ENCODE peak calls at places on chromosomes 3 and 15, in eight cellular contexts. One of them, this sample, is unnamed.

GRCh38 chr3:178002113-178002512 is 534.1 kb upstream of the KCNMB2 start:
- DNase-seq in CD8-positive, alpha-beta T cell: no peak
- DNase-seq in activated CD4-positive, alpha-beta T cell treated with anti-CD3 and anti-CD28 coated beads, Interleukin-2, amount 50 U/mL, for 24 hours: no peak
- DNase-seq in AG04450: no peak
- DNase-seq in ACHN: no peak
- DNase-seq in tibial artery: no peak
- DNase-seq in HuH-7: no peak
- DNase-seq in activated naive CD8-positive, alpha-beta T cell treated with anti-CD3 and anti-CD28 coated beads, Interleukin-2, amount 10 ng/mL, durations not matched to agents 7 days and 5 days: no peak
- DNase-seq in this sample: no peak

GRCh38 chr3:170499562-170500156 is 81.0 kb downstream of the CLDN11 start:
- DNase-seq in HuH-7: peak
- DNase-seq in AG04450: peak
- DNase-seq in activated CD4-positive, alpha-beta T cell treated with anti-CD3 and anti-CD28 coated beads, Interleukin-2, amount 50 U/mL, for 24 hours: no peak
- DNase-seq in activated naive CD8-positive, alpha-beta T cell treated with anti-CD3 and anti-CD28 coated beads, Interleukin-2, amount 10 ng/mL, durations not matched to agents 7 days and 5 days: no peak
- DNase-seq in tibial artery: no peak
- DNase-seq in CD8-positive, alpha-beta T cell: no peak
- DNase-seq in ACHN: peak
- DNase-seq in this sample: no peak

GRCh38 chr3:11140054-11140712 is 14.1 kb upstream of the HRH1 start:
- DNase-seq in tibial artery: peak
- DNase-seq in HuH-7: no peak
- DNase-seq in AG04450: no peak
- DNase-seq in CD8-positive, alpha-beta T cell: no peak
- DNase-seq in activated CD4-positive, alpha-beta T cell treated with anti-CD3 and anti-CD28 coated beads, Interleukin-2, amount 50 U/mL, for 24 hours: no peak
- DNase-seq in activated naive CD8-positive, alpha-beta T cell treated with anti-CD3 and anti-CD28 coated beads, Interleukin-2, amount 10 ng/mL, durations not matched to agents 7 days and 5 days: peak
- DNase-seq in ACHN: no peak
- DNase-seq in this sample: no peak

GRCh38 chr3:191391873-191392808 is 61.8 kb upstream of the UTS2B start:
- DNase-seq in activated naive CD8-positive, alpha-beta T cell treated with anti-CD3 and anti-CD28 coated beads, Interleukin-2, amount 10 ng/mL, durations not matched to agents 7 days and 5 days: no peak
- DNase-seq in CD8-positive, alpha-beta T cell: no peak
- DNase-seq in tibial artery: no peak
- DNase-seq in activated CD4-positive, alpha-beta T cell treated with anti-CD3 and anti-CD28 coated beads, Interleukin-2, amount 50 U/mL, for 24 hours: no peak
- DNase-seq in AG04450: no peak
- DNase-seq in HuH-7: no peak
- DNase-seq in ACHN: no peak
- DNase-seq in this sample: no peak

GRCh38 chr15:101613130-101614000 is 38.8 kb downstream of the TM2D3 start:
- DNase-seq in ACHN: no peak
- DNase-seq in activated CD4-positive, alpha-beta T cell treated with anti-CD3 and anti-CD28 coated beads, Interleukin-2, amount 50 U/mL, for 24 hours: no peak
- DNase-seq in CD8-positive, alpha-beta T cell: no peak
- DNase-seq in activated naive CD8-positive, alpha-beta T cell treated with anti-CD3 and anti-CD28 coated beads, Interleukin-2, amount 10 ng/mL, durations not matched to agents 7 days and 5 days: no peak
- DNase-seq in AG04450: no peak
- DNase-seq in tibial artery: peak
- DNase-seq in HuH-7: peak
- DNase-seq in this sample: no peak

GRCh38 chr15:61084944-61085367 is 144.1 kb downstream of the RORA start:
- DNase-seq in AG04450: no peak
- DNase-seq in ACHN: no peak
- DNase-seq in activated CD4-positive, alpha-beta T cell treated with anti-CD3 and anti-CD28 coated beads, Interleukin-2, amount 50 U/mL, for 24 hours: no peak
- DNase-seq in tibial artery: no peak
- DNase-seq in activated naive CD8-positive, alpha-beta T cell treated with anti-CD3 and anti-CD28 coated beads, Interleukin-2, amount 10 ng/mL, durations not matched to agents 7 days and 5 days: no peak
- DNase-seq in HuH-7: no peak
- DNase-seq in CD8-positive, alpha-beta T cell: no peak
- DNase-seq in this sample: no peak

GRCh38 chr15:48833526-48833925 is 22.7 kb upstream of the CEP152 start:
- DNase-seq in tibial artery: no peak
- DNase-seq in activated CD4-positive, alpha-beta T cell treated with anti-CD3 and anti-CD28 coated beads, Interleukin-2, amount 50 U/mL, for 24 hours: no peak
- DNase-seq in AG04450: no peak
- DNase-seq in ACHN: no peak
- DNase-seq in CD8-positive, alpha-beta T cell: no peak
- DNase-seq in HuH-7: no peak
- DNase-seq in activated naive CD8-positive, alpha-beta T cell treated with anti-CD3 and anti-CD28 coated beads, Interleukin-2, amount 10 ng/mL, durations not matched to agents 7 days and 5 days: no peak
- DNase-seq in this sample: no peak

GRCh38 chr15:66744610-66745279 is 42.7 kb downstream of the SMAD6 start:
- DNase-seq in CD8-positive, alpha-beta T cell: no peak
- DNase-seq in activated naive CD8-positive, alpha-beta T cell treated with anti-CD3 and anti-CD28 coated beads, Interleukin-2, amount 10 ng/mL, durations not matched to agents 7 days and 5 days: no peak
- DNase-seq in ACHN: no peak
- DNase-seq in AG04450: no peak
- DNase-seq in HuH-7: no peak
- DNase-seq in activated CD4-positive, alpha-beta T cell treated with anti-CD3 and anti-CD28 coated beads, Interleukin-2, amount 50 U/mL, for 24 hours: no peak
- DNase-seq in tibial artery: no peak
- DNase-seq in this sample: no peak

GRCh38 chr15:100833432-100834389 is 45.9 kb upstream of the ALDH1A3 start:
- DNase-seq in tibial artery: no peak
- DNase-seq in activated CD4-positive, alpha-beta T cell treated with anti-CD3 and anti-CD28 coated beads, Interleukin-2, amount 50 U/mL, for 24 hours: no peak
- DNase-seq in activated naive CD8-positive, alpha-beta T cell treated with anti-CD3 and anti-CD28 coated beads, Interleukin-2, amount 10 ng/mL, durations not matched to agents 7 days and 5 days: no peak
- DNase-seq in CD8-positive, alpha-beta T cell: no peak
- DNase-seq in HuH-7: no peak
- DNase-seq in AG04450: no peak
- DNase-seq in ACHN: no peak
- DNase-seq in this sample: no peak

GRCh38 chr3:27535809-27536392 is 51.7 kb upstream of the SLC4A7 start:
- DNase-seq in HuH-7: no peak
- DNase-seq in CD8-positive, alpha-beta T cell: no peak
- DNase-seq in ACHN: peak
- DNase-seq in AG04450: no peak
- DNase-seq in activated CD4-positive, alpha-beta T cell treated with anti-CD3 and anti-CD28 coated beads, Interleukin-2, amount 50 U/mL, for 24 hours: no peak
- DNase-seq in tibial artery: no peak
- DNase-seq in activated naive CD8-positive, alpha-beta T cell treated with anti-CD3 and anti-CD28 coated beads, Interleukin-2, amount 10 ng/mL, durations not matched to agents 7 days and 5 days: no peak
- DNase-seq in this sample: no peak

GRCh38 chr3:99647081-99647480 is 8.7 kb downstream of the COL8A1 start:
- DNase-seq in CD8-positive, alpha-beta T cell: no peak
- DNase-seq in activated naive CD8-positive, alpha-beta T cell treated with anti-CD3 and anti-CD28 coated beads, Interleukin-2, amount 10 ng/mL, durations not matched to agents 7 days and 5 days: no peak
- DNase-seq in HuH-7: no peak
- DNase-seq in activated CD4-positive, alpha-beta T cell treated with anti-CD3 and anti-CD28 coated beads, Interleukin-2, amount 50 U/mL, for 24 hours: no peak
- DNase-seq in ACHN: peak
- DNase-seq in tibial artery: no peak
- DNase-seq in AG04450: no peak
- DNase-seq in this sample: no peak

GRCh38 chr3:29758108-29759020 is 477.5 kb downstream of the RBMS3 start:
- DNase-seq in CD8-positive, alpha-beta T cell: no peak
- DNase-seq in activated CD4-positive, alpha-beta T cell treated with anti-CD3 and anti-CD28 coated beads, Interleukin-2, amount 50 U/mL, for 24 hours: no peak
- DNase-seq in tibial artery: no peak
- DNase-seq in HuH-7: no peak
- DNase-seq in ACHN: no peak
- DNase-seq in AG04450: peak
- DNase-seq in activated naive CD8-positive, alpha-beta T cell treated with anti-CD3 and anti-CD28 coated beads, Interleukin-2, amount 10 ng/mL, durations not matched to agents 7 days and 5 days: no peak
- DNase-seq in this sample: no peak

GRCh38 chr3:4633078-4634004 is 140.2 kb downstream of the ITPR1 start:
- DNase-seq in ACHN: peak
- DNase-seq in activated naive CD8-positive, alpha-beta T cell treated with anti-CD3 and anti-CD28 coated beads, Interleukin-2, amount 10 ng/mL, durations not matched to agents 7 days and 5 days: no peak
- DNase-seq in activated CD4-positive, alpha-beta T cell treated with anti-CD3 and anti-CD28 coated beads, Interleukin-2, amount 50 U/mL, for 24 hours: no peak
- DNase-seq in HuH-7: peak
- DNase-seq in CD8-positive, alpha-beta T cell: no peak
- DNase-seq in tibial artery: no peak
- DNase-seq in AG04450: peak
- DNase-seq in this sample: no peak

GRCh38 chr15:29268706-29269484 is 727 bp downstream of the NSMCE3 start:
- DNase-seq in ACHN: peak
- DNase-seq in tibial artery: peak
- DNase-seq in activated naive CD8-positive, alpha-beta T cell treated with anti-CD3 and anti-CD28 coated beads, Interleukin-2, amount 10 ng/mL, durations not matched to agents 7 days and 5 days: no peak
- DNase-seq in CD8-positive, alpha-beta T cell: peak
- DNase-seq in activated CD4-positive, alpha-beta T cell treated with anti-CD3 and anti-CD28 coated beads, Interleukin-2, amount 50 U/mL, for 24 hours: no peak
- DNase-seq in AG04450: no peak
- DNase-seq in HuH-7: peak
- DNase-seq in this sample: no peak

GRCh38 chr15:52287114-52287513 is 8.5 kb downstream of the MYO5C start:
- DNase-seq in activated naive CD8-positive, alpha-beta T cell treated with anti-CD3 and anti-CD28 coated beads, Interleukin-2, amount 10 ng/mL, durations not matched to agents 7 days and 5 days: no peak
- DNase-seq in AG04450: no peak
- DNase-seq in CD8-positive, alpha-beta T cell: no peak
- DNase-seq in tibial artery: no peak
- DNase-seq in ACHN: no peak
- DNase-seq in HuH-7: no peak
- DNase-seq in activated CD4-positive, alpha-beta T cell treated with anti-CD3 and anti-CD28 coated beads, Interleukin-2, amount 50 U/mL, for 24 hours: no peak
- DNase-seq in this sample: no peak